ENCODE peak calls at places on chromosomes 4 and X, in six cellular contexts. One of them, this sample, is unnamed.
A peak's percentile ranks its signal among the peaks of the same experiment; 100 is the strongest.

GRCh38 chr4:8675383-8675782 is 82.8 kb downstream of the CPZ start:
- DNase-seq in fibroblast of lung: no peak
- DNase-seq in HCT116: no peak
- DNase-seq in IMR-90: peak; percentile 2
- DNase-seq in astrocyte: no peak
- DNase-seq in mesenchymal stem cell: no peak
- DNase-seq in this sample: no peak

GRCh38 chrX:68983004-68983857 is 154.4 kb downstream of the EFNB1 start:
- DNase-seq in fibroblast of lung: no peak
- DNase-seq in HCT116: no peak
- DNase-seq in IMR-90: no peak
- DNase-seq in astrocyte: no peak
- DNase-seq in mesenchymal stem cell: no peak
- DNase-seq in this sample: no peak

GRCh38 chr4:149031399-149031798 is 589.2 kb upstream of the NR3C2 start:
- DNase-seq in fibroblast of lung: peak; percentile 1
- DNase-seq in HCT116: peak; percentile 13
- DNase-seq in IMR-90: peak; percentile 19
- DNase-seq in astrocyte: no peak
- DNase-seq in mesenchymal stem cell: no peak
- DNase-seq in this sample: no peak

GRCh38 chrX:107563851-107564250 is 64.5 kb upstream of the PRPS1 start:
- DNase-seq in fibroblast of lung: no peak
- DNase-seq in HCT116: no peak
- DNase-seq in IMR-90: no peak
- DNase-seq in astrocyte: no peak
- DNase-seq in mesenchymal stem cell: no peak
- DNase-seq in this sample: no peak

GRCh38 chr4:23084559-23085248 is 392.0 kb downstream of the GBA3 start:
- DNase-seq in fibroblast of lung: peak; percentile 9
- DNase-seq in HCT116: no peak
- DNase-seq in IMR-90: no peak
- DNase-seq in astrocyte: peak; percentile 42
- DNase-seq in mesenchymal stem cell: no peak
- DNase-seq in this sample: no peak

GRCh38 chrX:7926501-7926900 is 712 bp downstream of the PNPLA4 start:
- DNase-seq in fibroblast of lung: peak; percentile 11
- DNase-seq in HCT116: no peak
- DNase-seq in IMR-90: peak; percentile 0
- DNase-seq in astrocyte: peak; percentile 25
- DNase-seq in mesenchymal stem cell: no peak
- DNase-seq in this sample: no peak

GRCh38 chrX:22135994-22136684 is 104.0 kb downstream of the PHEX start:
- DNase-seq in fibroblast of lung: peak; percentile 84
- DNase-seq in HCT116: peak; percentile 16
- DNase-seq in IMR-90: peak; percentile 60
- DNase-seq in astrocyte: peak; percentile 68
- DNase-seq in mesenchymal stem cell: peak; percentile 64
- DNase-seq in this sample: no peak

GRCh38 chrX:17812763-17813162 is 48.3 kb downstream of the RAI2 start:
- DNase-seq in fibroblast of lung: peak; percentile 64
- DNase-seq in HCT116: no peak
- DNase-seq in IMR-90: no peak
- DNase-seq in astrocyte: no peak
- DNase-seq in mesenchymal stem cell: no peak
- DNase-seq in this sample: no peak

GRCh38 chrX:8673211-8673610 is 58.7 kb downstream of the ANOS1 start:
- DNase-seq in fibroblast of lung: peak; percentile 0
- DNase-seq in HCT116: no peak
- DNase-seq in IMR-90: no peak
- DNase-seq in astrocyte: peak; percentile 55
- DNase-seq in mesenchymal stem cell: no peak
- DNase-seq in this sample: no peak

DNA sequence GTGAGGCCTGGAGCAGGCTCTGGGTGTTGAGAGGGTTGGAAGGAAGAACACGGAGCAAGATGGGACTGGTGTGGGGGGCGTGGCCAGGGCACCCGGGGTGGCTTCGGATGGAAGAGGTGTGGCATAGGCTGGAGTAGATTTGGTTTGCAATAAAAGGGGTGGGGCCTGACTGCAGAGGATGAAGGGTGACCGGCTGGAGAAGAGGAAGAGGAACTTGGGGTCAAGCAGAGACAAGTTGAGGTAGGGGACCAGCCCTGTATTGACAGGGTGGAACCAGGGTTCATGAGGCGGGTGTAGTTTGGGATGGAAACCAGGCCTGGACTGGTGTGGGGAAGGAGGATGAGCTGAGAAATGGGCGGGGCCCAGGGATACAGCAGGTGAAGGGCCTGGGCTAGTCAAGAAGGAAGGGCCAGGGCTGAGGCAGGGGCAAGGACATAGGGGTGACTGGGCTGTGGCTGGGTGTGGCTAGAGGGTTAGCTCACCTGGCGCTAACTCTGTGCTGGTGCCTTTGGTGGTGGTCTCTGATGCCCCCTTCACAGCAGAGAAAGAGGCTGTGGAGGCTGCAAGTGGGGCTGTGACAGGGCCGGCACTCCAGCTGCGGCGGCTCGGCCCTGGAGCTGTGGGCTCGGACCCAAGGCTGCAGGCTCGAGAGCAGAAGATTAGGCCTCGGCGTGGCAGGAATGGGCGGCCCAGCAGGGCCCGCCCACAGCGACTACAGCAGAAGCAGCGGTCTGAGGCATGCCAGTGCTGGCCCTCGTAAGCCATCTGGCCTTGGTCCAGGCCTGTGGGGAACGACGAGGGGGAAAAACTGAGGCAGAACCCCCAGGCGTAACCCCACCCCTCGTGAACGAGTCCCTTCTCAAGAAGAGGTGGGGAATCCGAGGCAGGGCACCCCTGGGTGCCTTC is 5.0 kb downstream of the PLP2 start:
- DNase-seq in fibroblast of lung: no peak
- DNase-seq in HCT116: no peak
- DNase-seq in IMR-90: no peak
- DNase-seq in astrocyte: no peak
- DNase-seq in mesenchymal stem cell: no peak
- DNase-seq in this sample: peak; percentile 61
- H3K9ac ChIP-seq in fibroblast of lung: no peak overlapping the region
- H3K9ac ChIP-seq in HCT116: no peak overlapping the region
- H3K9ac ChIP-seq in IMR-90: no peak overlapping the region
- H3K9ac ChIP-seq in astrocyte: no peak overlapping the region
- H3K9ac ChIP-seq in mesenchymal stem cell: no peak overlapping the region
- H3K9ac ChIP-seq in this sample: peak overlapping the region; percentile 37

GRCh38 chr4:173177232-173177631 is 8.6 kb downstream of the GALNT7 start:
- DNase-seq in fibroblast of lung: no peak
- DNase-seq in HCT116: no peak
- DNase-seq in IMR-90: no peak
- DNase-seq in astrocyte: no peak
- DNase-seq in mesenchymal stem cell: no peak
- DNase-seq in this sample: no peak
- H2AFZ ChIP-seq in fibroblast of lung: no peak overlapping the region
- H2AFZ ChIP-seq in HCT116: no peak overlapping the region
- H2AFZ ChIP-seq in IMR-90: no peak overlapping the region
- H2AFZ ChIP-seq in astrocyte: no peak overlapping the region
- H2AFZ ChIP-seq in mesenchymal stem cell: no peak overlapping the region
- H2AFZ ChIP-seq in this sample: no peak overlapping the region

DNA sequence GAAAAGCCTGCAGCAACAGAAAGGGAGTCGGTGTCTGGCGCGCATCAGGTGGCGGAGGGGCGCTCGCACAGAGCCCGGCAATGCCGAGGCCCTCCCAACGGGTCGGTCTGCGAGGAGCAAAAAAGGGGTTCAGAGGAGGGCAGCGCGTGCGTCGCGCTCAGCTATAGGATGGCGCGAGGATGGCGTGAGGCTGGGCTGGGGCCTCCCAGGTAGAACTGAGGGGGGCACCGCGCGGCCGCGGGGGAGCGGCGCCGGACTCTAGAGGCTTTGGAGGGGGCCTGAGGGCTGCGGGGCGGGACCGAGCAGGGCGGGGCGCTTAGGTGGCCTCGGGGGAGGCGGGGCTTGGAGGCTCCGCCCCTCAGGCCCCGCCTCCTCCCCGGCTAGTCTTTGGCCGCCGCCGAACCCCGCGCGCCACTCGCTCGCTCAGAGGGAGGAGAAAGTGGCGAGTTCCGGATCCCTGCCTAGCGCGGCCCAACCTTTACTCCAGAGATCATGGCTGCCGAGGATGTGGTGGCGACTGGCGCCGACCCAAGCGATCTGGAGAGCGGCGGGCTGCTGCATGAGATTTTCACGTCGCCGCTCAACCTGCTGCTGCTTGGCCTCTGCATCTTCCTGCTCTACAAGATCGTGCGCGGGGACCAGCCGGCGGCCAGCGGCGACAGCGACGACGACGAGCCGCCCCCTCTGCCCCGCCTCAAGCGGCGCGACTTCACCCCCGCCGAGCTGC is at the start of gene PGRMC1:
- DNase-seq in fibroblast of lung: peak; percentile 76
- DNase-seq in HCT116: peak; percentile 39
- DNase-seq in IMR-90: peak; percentile 64
- DNase-seq in astrocyte: peak; percentile 51
- DNase-seq in mesenchymal stem cell: peak; percentile 80
- DNase-seq in this sample: peak; percentile 23
- H3K9ac ChIP-seq in fibroblast of lung: peak within 1 kb of the TSS; percentile 82
- H3K9ac ChIP-seq in HCT116: peak within 1 kb of the TSS; percentile 83
- H3K9ac ChIP-seq in IMR-90: peak within 1 kb of the TSS; percentile 58
- H3K9ac ChIP-seq in astrocyte: peak within 1 kb of the TSS; percentile 97
- H3K9ac ChIP-seq in mesenchymal stem cell: peak within 1 kb of the TSS; percentile 93
- H3K9ac ChIP-seq in this sample: peak within 1 kb of the TSS; percentile 77

DNA sequence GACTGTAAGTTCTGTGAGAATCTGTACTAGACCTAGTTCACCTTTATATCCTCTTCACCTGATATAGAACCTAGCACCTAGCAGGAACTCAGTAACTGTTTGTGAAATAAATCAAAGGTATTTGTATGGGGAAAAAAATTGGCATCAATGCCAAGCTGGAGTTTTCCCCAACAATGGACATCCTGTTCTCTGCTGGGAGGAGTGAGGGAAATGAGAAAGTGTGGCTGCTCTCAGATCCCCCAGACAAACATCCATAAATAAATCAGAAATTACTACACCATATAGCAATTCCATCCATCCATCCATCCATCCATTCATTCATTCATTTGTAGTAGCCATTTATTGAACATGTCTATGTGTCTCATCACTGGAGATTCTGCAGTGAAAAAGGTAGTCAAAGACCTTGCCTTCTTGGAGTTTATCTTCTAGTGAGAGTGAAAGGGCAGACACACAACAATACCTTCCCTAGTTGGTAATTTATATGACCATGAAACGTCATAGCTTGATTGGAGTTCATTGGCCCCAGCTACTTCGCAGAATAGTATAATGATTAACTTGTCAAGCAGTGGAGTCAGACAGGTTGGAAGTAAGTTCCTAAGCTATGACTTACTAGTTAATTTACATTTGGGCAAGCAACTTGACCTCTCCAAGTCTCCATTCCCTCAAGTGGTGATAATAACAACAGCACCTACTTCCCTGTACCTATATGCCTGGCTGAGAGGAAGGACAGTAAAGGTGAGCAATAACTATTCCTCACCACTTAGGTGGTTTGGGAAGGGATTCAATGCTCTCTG is 98.7 kb upstream of the KIT start:
- DNase-seq in fibroblast of lung: no peak
- DNase-seq in HCT116: no peak
- DNase-seq in IMR-90: no peak
- DNase-seq in astrocyte: no peak
- DNase-seq in mesenchymal stem cell: no peak
- DNase-seq in this sample: no peak
- H2AFZ ChIP-seq in fibroblast of lung: no peak overlapping the region
- H2AFZ ChIP-seq in HCT116: no peak overlapping the region
- H2AFZ ChIP-seq in IMR-90: no peak overlapping the region
- H2AFZ ChIP-seq in astrocyte: no peak overlapping the region
- H2AFZ ChIP-seq in mesenchymal stem cell: no peak overlapping the region
- H2AFZ ChIP-seq in this sample: no peak overlapping the region

DNA sequence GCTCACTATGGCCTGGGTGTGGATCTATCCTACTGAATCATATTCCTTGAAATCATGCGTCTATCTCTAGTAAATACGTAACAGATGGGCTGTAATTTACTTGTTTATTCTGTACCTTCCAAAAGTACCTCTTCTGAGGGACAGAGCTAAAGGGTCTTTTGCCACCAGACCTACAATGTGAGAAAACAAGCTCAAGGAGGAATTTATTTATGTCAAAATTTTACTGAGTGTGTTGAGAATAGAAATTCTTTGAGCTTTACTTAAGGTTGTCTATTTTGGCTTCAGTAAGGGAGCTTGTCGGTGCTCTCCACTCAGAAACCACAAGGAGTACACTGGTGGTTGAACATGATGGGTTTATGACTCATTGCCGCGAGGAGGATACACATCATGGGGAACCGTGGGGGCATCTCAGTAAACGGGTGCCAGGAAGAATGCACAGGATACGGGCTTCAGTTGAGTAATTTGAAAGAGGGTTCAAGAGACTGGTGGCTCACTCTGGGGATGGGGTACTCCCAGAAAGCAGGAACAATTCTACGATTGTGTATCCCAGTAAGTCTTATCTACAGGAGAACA is 3.0 kb downstream of the ANK2 start:
- DNase-seq in fibroblast of lung: peak; percentile 23
- DNase-seq in HCT116: no peak
- DNase-seq in IMR-90: peak; percentile 11
- DNase-seq in astrocyte: peak; percentile 86
- DNase-seq in mesenchymal stem cell: peak; percentile 72
- DNase-seq in this sample: no peak
- H3K9ac ChIP-seq in fibroblast of lung: no peak overlapping the region
- H3K9ac ChIP-seq in HCT116: no peak overlapping the region
- H3K9ac ChIP-seq in IMR-90: no peak overlapping the region
- H3K9ac ChIP-seq in astrocyte: no peak overlapping the region
- H3K9ac ChIP-seq in mesenchymal stem cell: no peak overlapping the region
- H3K9ac ChIP-seq in this sample: no peak overlapping the region

This sample was measured in keratinocyte.